ENCODE peak calls at places on chromosomes 16 and 17, in ten cellular contexts. N, V, P, X, W, K, C, Y, O and F are unnamed samples.

GRCh38 chr17:5425826-5426225 is 5.8 kb downstream of the RPAIN start:
- DNase-seq in N (no peak), V (no peak), P (no peak), X (no peak), W (no peak), K (no peak), C (no peak), Y (no peak), O (no peak), F (no peak)

GRCh38 chr17:67813803-67814180 is 11.5 kb upstream of the BPTF start:
- DNase-seq in N (no peak), V (no peak), P (no peak), X (no peak), W (no peak), K (no peak), C (no peak), Y (no peak), O (no peak), F (no peak)

GRCh38 chr16:56343661-56344517 is 81.5 kb downstream of the AMFR start:
- DNase-seq in N (no peak), V (no peak), P (no peak), X (no peak), W (no peak), K (no peak), C (no peak), Y (no peak), O (no peak), F (no peak)

GRCh38 chr17:17375826-17376225 is 72.7 kb downstream of the NT5M start:
- DNase-seq in N (no peak), V (no peak), P (no peak), X (no peak), W (no peak), K (no peak), C (no peak), Y (no peak), O (no peak), F (no peak)

GRCh38 chr17:73561066-73561465 is 83.2 kb downstream of the SDK2 start:
- DNase-seq in N (no peak), V (no peak), P (no peak), X (no peak), W (no peak), K (no peak), C (no peak), Y (no peak), O (no peak), F (no peak)

GRCh38 chr16:50185005-50185505 is 31.9 kb downstream of the TENT4B start:
- DNase-seq in N (no peak), V (no peak), P (no peak), X (no peak), W (no peak), K (no peak), C (no peak), Y (peak; percentile 87), O (no peak), F (no peak)

GRCh38 chr17:57706761-57707160 is 38.3 kb downstream of the CCDC182 start:
- DNase-seq in N (no peak), V (peak; percentile 39), P (no peak), X (no peak), W (no peak), K (no peak), C (no peak), Y (no peak), O (no peak), F (no peak)

GRCh38 chr16:69106491-69107291 is 1.2 kb downstream of the HAS3 start:
- DNase-seq in N (no peak), V (peak; percentile 75), P (no peak), X (peak; percentile 18), W (no peak), K (no peak), C (no peak), Y (no peak), O (no peak), F (no peak)

GRCh38 chr16:14337303-14338191 is 266.4 kb downstream of the MRTFB start:
- DNase-seq in N (no peak), V (no peak), P (no peak), X (no peak), W (no peak), K (no peak), C (no peak), Y (peak; percentile 73), O (no peak), F (no peak)

GRCh38 chr16:57098188-57098841 is 5.9 kb downstream of the CPNE2 start:
- DNase-seq in N (no peak), V (no peak), P (no peak), X (no peak), W (no peak), K (no peak), C (no peak), Y (no peak), O (no peak), F (no peak)

GRCh38 chr16:5845046-5845445 is 747.5 kb upstream of the EEF2KMT start:
- DNase-seq in N (no peak), V (no peak), P (no peak), X (no peak), W (no peak), K (no peak), C (no peak), Y (no peak), O (no peak), F (no peak)

GRCh38 chr16:18782697-18783429 is 7.3 kb downstream of the RPS15A start:
- DNase-seq in N (no peak), V (no peak), P (no peak), X (no peak), W (no peak), K (no peak), C (no peak), Y (no peak), O (no peak), F (no peak)
- TF ChIP-seq POLR2A in N (no peak), V (peak; percentile 50), P (peak; percentile 29), X (no peak), W (no peak), K (no peak), C (no peak), Y (peak; percentile 23), O (no peak), F (no peak)

DNA sequence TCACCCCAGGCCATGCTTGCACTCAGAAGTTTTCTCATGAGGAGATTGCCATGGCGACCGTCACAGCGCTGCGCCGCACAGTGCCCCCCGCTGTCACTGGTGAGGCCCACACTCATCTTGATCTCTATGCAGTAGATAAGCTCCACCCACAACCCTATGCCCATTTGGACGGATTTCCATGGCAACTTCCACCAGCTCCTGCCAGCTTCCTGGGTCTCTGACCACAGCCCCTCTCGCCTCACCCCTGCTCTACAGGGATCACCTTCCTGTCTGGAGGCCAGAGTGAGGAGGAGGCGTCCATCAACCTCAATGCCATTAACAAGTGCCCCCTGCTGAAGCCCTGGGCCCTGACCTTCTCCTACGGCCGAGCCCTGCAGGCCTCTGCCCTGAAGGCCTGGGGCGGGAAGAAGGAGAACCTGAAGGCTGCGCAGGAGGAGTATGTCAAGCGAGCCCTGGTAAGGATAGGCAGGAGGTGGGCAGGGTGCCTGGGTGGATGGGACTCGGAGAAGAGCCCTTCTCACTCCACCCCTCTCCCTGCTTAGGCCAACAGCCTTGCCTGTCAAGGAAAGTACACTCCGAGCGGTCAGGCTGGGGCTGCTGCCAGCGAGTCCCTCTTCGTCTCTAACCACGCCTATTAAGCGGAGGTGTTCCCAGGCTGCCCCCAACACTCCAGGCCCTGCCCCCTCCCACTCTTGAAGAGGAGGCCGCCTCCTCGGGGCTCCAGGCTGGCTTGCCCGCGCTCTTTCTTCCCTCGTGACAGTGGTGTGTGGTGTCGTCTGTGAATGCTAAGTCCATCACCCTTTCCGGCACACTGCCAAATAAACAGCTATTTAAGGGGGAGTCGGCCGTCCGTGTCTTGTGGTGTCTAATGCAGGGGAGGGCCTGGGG is 4.3 kb downstream of the ALDOA start:
- DNase-seq in N (no peak), V (no peak), P (no peak), X (no peak), W (no peak), K (peak; percentile 89), C (no peak), Y (no peak), O (no peak), F (no peak)
- TF ChIP-seq POLR2AphosphoS5 in N (no peak), V (no peak), P (no peak), X (peak; percentile 14), W (no peak), K (no peak), C (peak; percentile 36), Y (peak; percentile 17), O (no peak), F (peak; percentile 33)

DNA sequence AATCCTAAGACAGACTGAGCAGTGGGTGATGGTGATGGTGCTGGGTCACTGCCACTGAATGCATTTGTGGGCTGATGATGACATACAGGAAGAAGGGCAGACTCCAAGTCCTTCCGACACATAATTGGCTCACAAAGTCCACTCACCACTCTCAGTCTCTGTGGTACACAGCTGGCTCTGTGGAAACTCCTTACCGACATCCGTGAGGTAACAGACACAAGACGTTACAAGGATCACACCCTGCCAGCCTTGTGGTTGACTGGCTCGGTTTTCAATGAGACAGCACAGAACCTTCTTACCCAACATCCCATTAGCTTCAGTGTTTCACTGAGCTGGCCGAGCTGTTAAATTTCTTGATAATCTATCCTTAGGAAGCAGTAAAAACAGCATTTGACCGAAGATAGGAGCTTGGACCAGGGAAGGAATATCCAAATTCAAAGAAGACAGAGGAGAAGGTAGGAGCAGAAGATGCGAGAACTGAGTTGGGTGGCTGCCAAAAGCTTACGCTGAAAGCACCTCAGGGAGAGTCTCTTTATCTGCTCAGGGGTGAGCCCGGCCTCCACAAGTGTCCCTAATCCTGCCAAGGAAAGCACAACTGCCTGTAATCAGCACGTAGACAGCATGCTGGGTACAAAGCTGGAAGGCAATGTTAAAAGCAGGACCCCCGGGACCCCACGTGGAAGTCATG is 5.5 kb upstream of the MXRA7 start:
- DNase-seq in N (peak; percentile 48), V (no peak), P (no peak), X (no peak), W (no peak), K (peak; percentile 77), C (no peak), Y (no peak), O (no peak), F (no peak)
- TF ChIP-seq POLR2A in N (no peak), V (no peak), P (peak; percentile 43), X (no peak), W (no peak), K (no peak), C (no peak), Y (no peak), O (no peak), F (no peak)

GRCh38 chr16:1958715-1959268 is 546 bp upstream of the NDUFB10 start:
- DNase-seq in N (no peak), V (peak; percentile 57), P (no peak), X (no peak), W (no peak), K (no peak), C (no peak), Y (no peak), O (no peak), F (no peak)

GRCh38 chr16:1961651-1962067 is 2.3 kb downstream of the NDUFB10 start:
- DNase-seq in N (no peak), V (no peak), P (no peak), X (no peak), W (no peak), K (no peak), C (no peak), Y (peak; percentile 49), O (no peak), F (no peak)

GRCh38 chr16:1964046-1964505 is 550 bp downstream of the RPS2 start:
- DNase-seq in N (no peak), V (no peak), P (no peak), X (no peak), W (no peak), K (no peak), C (no peak), Y (no peak), O (no peak), F (no peak)

GRCh38 chr16:1960665-1961630 is 1.6 kb downstream of the NDUFB10 start:
- DNase-seq in N (no peak), V (no peak), P (no peak), X (no peak), W (no peak), K (no peak), C (peak; percentile 64), Y (peak; percentile 53), O (no peak), F (no peak)

GRCh38 chr16:1959269-1960039 is at the start of gene NDUFB10:
- DNase-seq in N (peak; percentile 96), V (peak; percentile 96), P (peak; percentile 41), X (peak; percentile 95), W (peak; percentile 90), K (peak; percentile 96), C (peak; percentile 85), Y (peak; percentile 80), O (no peak), F (peak; percentile 97)
- TF ChIP-seq POLR2AphosphoS5 in N (peak; percentile 98), V (peak; percentile 94), P (peak; percentile 85), X (peak; percentile 94), W (peak; percentile 75), K (peak; percentile 95), C (peak; percentile 98), Y (peak; percentile 86), O (no peak), F (peak; percentile 93)